ENCODE peak calls at places on chromosomes 7 and 10, in five cellular contexts. D is NB4, K is NCI-H1694 treated with DMSO at 0.1 percent for 48 hours, J is RPMI7951, H is HS-5. C is an unnamed sample.

GRCh38 chr7:15628876-15629275 is 57.6 kb downstream of the MEOX2 start:
- DNase-seq in D (no peak), K (no peak), J (no peak), H (no peak), C (no peak)

GRCh38 chr10:114131094-114131493 is 42.9 kb downstream of the CCDC186 start:
- DNase-seq in D (peak; percentile 73), K (no peak), J (no peak), H (no peak), C (no peak)

GRCh38 chr7:70325509-70326101 is 727.3 kb downstream of the AUTS2 start:
- DNase-seq in D (peak; percentile 32), K (peak; percentile 97), J (no peak), H (no peak), C (no peak)

GRCh38 chr10:103076996-103077395 is 116.1 kb downstream of the NT5C2 start:
- DNase-seq in D (no peak), K (no peak), J (no peak), H (no peak), C (no peak)

GRCh38 chr10:909831-910230 is 21.7 kb downstream of the LARP4B start:
- DNase-seq in D (no peak), K (no peak), J (no peak), H (no peak), C (no peak)

GRCh38 chr10:520402-520787 is 169.1 kb downstream of the DIP2C start:
- DNase-seq in D (no peak), K (no peak), J (peak; percentile 45), H (no peak), C (no peak)

GRCh38 chr7:86668315-86668714 is 24.6 kb downstream of the GRM3 start:
- DNase-seq in D (no peak), K (no peak), J (no peak), H (no peak), C (no peak)

GRCh38 chr7:116197355-116197754 is 13.0 kb upstream of the TES start:
- DNase-seq in D (no peak), K (no peak), J (peak; percentile 54), H (no peak), C (no peak)

GRCh38 chr7:99623091-99623693 is 6.4 kb downstream of the ZSCAN25 start:
- DNase-seq in D (peak; percentile 94), K (no peak), J (peak; percentile 91), H (no peak), C (peak; percentile 32)

GRCh38 chr10:87845624-87846377 is 17.5 kb downstream of the KLLN start:
- DNase-seq in D (no peak), K (no peak), J (no peak), H (no peak), C (no peak)

GRCh38 chr7:154532771-154533170 is 470.2 kb downstream of the PAXIP1 start:
- DNase-seq in D (no peak), K (no peak), J (no peak), H (no peak), C (no peak)

GRCh38 chr7:108026116-108026515 is 23.2 kb upstream of the LAMB1 start:
- DNase-seq in D (peak; percentile 86), K (no peak), J (no peak), H (no peak), C (no peak)

GRCh38 chr7:5695709-5696345 is 85.6 kb downstream of the RNF216 start:
- DNase-seq in D (no peak), K (no peak), J (peak; percentile 75), H (no peak), C (no peak)

GRCh38 chr10:123878666-123879311 is 12.8 kb downstream of the CPXM2 start:
- DNase-seq in D (no peak), K (no peak), J (peak; percentile 88), H (peak; percentile 75), C (no peak)

GRCh38 chr7:32221056-32221455 is 150.8 kb upstream of the PDE1C start:
- DNase-seq in D (no peak), K (no peak), J (no peak), H (no peak), C (no peak)

GRCh38 chr10:131571346-131571745 is 259.8 kb upstream of the TCERG1L start:
- DNase-seq in D (no peak), K (no peak), J (no peak), H (no peak), C (peak; percentile 49)

GRCh38 chr10:115849197-115849596 is 423.8 kb downstream of the GFRA1 start:
- DNase-seq in D (no peak), K (no peak), J (no peak), H (no peak), C (no peak)

GRCh38 chr7:163971-164881 is 28.1 kb upstream of the FAM20C start:
- DNase-seq in D (no peak), K (no peak), J (no peak), H (no peak), C (no peak)

GRCh38 chr7:70072220-70072619 is 473.9 kb downstream of the AUTS2 start:
- DNase-seq in D (no peak), K (peak; percentile 28), J (peak; percentile 33), H (no peak), C (no peak)

GRCh38 chr7:158255156-158255555 is 332.5 kb downstream of the PTPRN2 start:
- DNase-seq in D (no peak), K (no peak), J (no peak), H (no peak), C (no peak)

GRCh38 chr7:38398725-38399321 is 125.4 kb upstream of the TARP start:
- DNase-seq in D (peak; percentile 59), K (peak; percentile 13), J (peak; percentile 45), H (peak; percentile 35), C (no peak)

GRCh38 chr7:22833113-22833512 is 10.5 kb upstream of the TOMM7 start:
- DNase-seq in D (no peak), K (no peak), J (no peak), H (no peak), C (no peak)

GRCh38 chr7:5333121-5334050 is 50.6 kb downstream of the SLC29A4 start:
- DNase-seq in D (no peak), K (no peak), J (no peak), H (no peak), C (no peak)

GRCh38 chr10:83580373-83581012 is 558.8 kb upstream of the GHITM start:
- DNase-seq in D (no peak), K (no peak), J (no peak), H (no peak), C (no peak)

GRCh38 chr10:93072225-93072712 is 1.4 kb upstream of the CYP26A1 start:
- DNase-seq in D (no peak), K (no peak), J (no peak), H (no peak), C (peak; percentile 82)

GRCh38 chr7:4203786-4204185 is 478.3 kb upstream of the FOXK1 start:
- DNase-seq in D (no peak), K (peak; percentile 35), J (no peak), H (no peak), C (no peak)

GRCh38 chr10:7512487-7512886 is 101.7 kb upstream of the SFMBT2 start:
- DNase-seq in D (no peak), K (no peak), J (no peak), H (no peak), C (no peak)

GRCh38 chr7:105493928-105494325 is 28.1 kb downstream of the PUS7 start:
- DNase-seq in D (no peak), K (no peak), J (no peak), H (peak; percentile 61), C (no peak)

GRCh38 chr10:70234668-70235447 is 1.6 kb upstream of the PPA1 start:
- DNase-seq in D (peak; percentile 38), K (no peak), J (peak; percentile 36), H (no peak), C (no peak)

GRCh38 chr10:37855691-37856090 is 1.7 kb downstream of the ZNF248 start:
- DNase-seq in D (no peak), K (no peak), J (no peak), H (no peak), C (no peak)

GRCh38 chr7:46356365-46356764 is 435.3 kb upstream of the IGFBP3 start:
- DNase-seq in D (no peak), K (no peak), J (no peak), H (no peak), C (no peak)

GRCh38 chr10:2610946-2611345 is 456.4 kb upstream of the PFKP start:
- DNase-seq in D (no peak), K (no peak), J (no peak), H (no peak), C (no peak)

GRCh38 chr7:158957921-158958471 is 101.6 kb downstream of the DYNC2I1 start:
- DNase-seq in D (no peak), K (no peak), J (no peak), H (no peak), C (no peak)

GRCh38 chr7:100949227-100949930 is at the start of gene MUC3A:
- DNase-seq in D (no peak), K (no peak), J (no peak), H (no peak), C (no peak)

GRCh38 chr10:109931153-109931552 is 7.8 kb upstream of the XPNPEP1 start:
- DNase-seq in D (peak; percentile 30), K (peak; percentile 48), J (no peak), H (no peak), C (no peak)

GRCh38 chr7:151754142-151754590 is 122.7 kb downstream of the PRKAG2 start:
- DNase-seq in D (peak; percentile 85), K (peak; percentile 8), J (peak; percentile 99), H (peak; percentile 95), C (no peak)

GRCh38 chr7:30965883-30966282 is 2.1 kb downstream of the GHRHR start:
- DNase-seq in D (no peak), K (no peak), J (no peak), H (no peak), C (no peak)

C was measured in vagina.